ENCODE peak calls at places on chromosomes 7 and 10, in five cellular contexts. One of them, this sample, is unnamed.

GRCh38 chr7:78264105-78264504 is 465.5 kb downstream of the PHTF2 start:
- DNase-seq in neural progenitor cell: no peak
- DNase-seq in HCT116: no peak
- DNase-seq in SK-N-SH: no peak
- DNase-seq in PC-3: no peak
- DNase-seq in this sample: no peak

GRCh38 chr7:108234981-108235450 is 104.9 kb upstream of the LAMB4 start:
- DNase-seq in neural progenitor cell: no peak
- DNase-seq in HCT116: no peak
- DNase-seq in SK-N-SH: no peak
- DNase-seq in PC-3: no peak
- DNase-seq in this sample: no peak

GRCh38 chr7:72321081-72321480 is 91.1 kb downstream of the CALN1 start:
- DNase-seq in neural progenitor cell: no peak
- DNase-seq in HCT116: no peak
- DNase-seq in SK-N-SH: no peak
- DNase-seq in PC-3: no peak
- DNase-seq in this sample: no peak

GRCh38 chr10:129971381-129972144 is 7.5 kb upstream of the EBF3 start:
- DNase-seq in neural progenitor cell: peak; percentile 91
- DNase-seq in HCT116: no peak
- DNase-seq in SK-N-SH: peak; percentile 96
- DNase-seq in PC-3: peak; percentile 56
- DNase-seq in this sample: peak; percentile 86

GRCh38 chr10:69961864-69962745 is 90.5 kb upstream of the MACROH2A2 start:
- DNase-seq in neural progenitor cell: no peak
- DNase-seq in HCT116: no peak
- DNase-seq in SK-N-SH: peak; percentile 7
- DNase-seq in PC-3: no peak
- DNase-seq in this sample: no peak

GRCh38 chr7:78768859-78769258 is 684.6 kb downstream of the MAGI2 start:
- DNase-seq in neural progenitor cell: peak; percentile 47
- DNase-seq in HCT116: no peak
- DNase-seq in SK-N-SH: peak; percentile 16
- DNase-seq in PC-3: no peak
- DNase-seq in this sample: peak; percentile 6

GRCh38 chr10:62017141-62017870 is 115.8 kb downstream of the ARID5B start:
- DNase-seq in neural progenitor cell: no peak
- DNase-seq in HCT116: no peak
- DNase-seq in SK-N-SH: no peak
- DNase-seq in PC-3: no peak
- DNase-seq in this sample: no peak

GRCh38 chr10:43691503-43691902 is 42.8 kb upstream of the ZNF32 start:
- DNase-seq in neural progenitor cell: no peak
- DNase-seq in HCT116: no peak
- DNase-seq in SK-N-SH: no peak
- DNase-seq in PC-3: peak; percentile 26
- DNase-seq in this sample: no peak

GRCh38 chr10:107865691-107866090 is 701.2 kb upstream of the SORCS1 start:
- DNase-seq in neural progenitor cell: no peak
- DNase-seq in HCT116: no peak
- DNase-seq in SK-N-SH: no peak
- DNase-seq in PC-3: no peak
- DNase-seq in this sample: no peak

GRCh38 chr10:34434119-34434594 is 380.9 kb downstream of the PARD3 start:
- DNase-seq in neural progenitor cell: no peak
- DNase-seq in HCT116: no peak
- DNase-seq in SK-N-SH: no peak
- DNase-seq in PC-3: no peak
- DNase-seq in this sample: peak; percentile 29

GRCh38 chr7:445020-445419 is 74.6 kb downstream of the PDGFA start:
- DNase-seq in neural progenitor cell: no peak
- DNase-seq in HCT116: no peak
- DNase-seq in SK-N-SH: no peak
- DNase-seq in PC-3: no peak
- DNase-seq in this sample: no peak

GRCh38 chr10:46248651-46249131 is 38.1 kb upstream of the ANTXRL start:
- DNase-seq in neural progenitor cell: no peak
- DNase-seq in HCT116: no peak
- DNase-seq in SK-N-SH: no peak
- DNase-seq in PC-3: no peak
- DNase-seq in this sample: no peak

GRCh38 chr10:43264324-43264986 is 2.4 kb downstream of the RASGEF1A start:
- DNase-seq in neural progenitor cell: no peak
- DNase-seq in HCT116: no peak
- DNase-seq in SK-N-SH: peak; percentile 48
- DNase-seq in PC-3: no peak
- DNase-seq in this sample: no peak

GRCh38 chr10:77504870-77505257 is 132.7 kb downstream of the KCNMA1 start:
- DNase-seq in neural progenitor cell: no peak
- DNase-seq in HCT116: peak; percentile 83
- DNase-seq in SK-N-SH: no peak
- DNase-seq in PC-3: peak; percentile 100
- DNase-seq in this sample: peak; percentile 71

GRCh38 chr7:438916-439315 is 80.7 kb downstream of the PDGFA start:
- DNase-seq in neural progenitor cell: no peak
- DNase-seq in HCT116: no peak
- DNase-seq in SK-N-SH: no peak
- DNase-seq in PC-3: no peak
- DNase-seq in this sample: no peak

GRCh38 chr7:154744226-154744860 is 258.6 kb downstream of the PAXIP1 start:
- DNase-seq in neural progenitor cell: peak; percentile 85
- DNase-seq in HCT116: no peak
- DNase-seq in SK-N-SH: peak; percentile 86
- DNase-seq in PC-3: peak; percentile 18
- DNase-seq in this sample: peak; percentile 51

GRCh38 chr7:124432009-124432578 is 333.5 kb downstream of the GPR37 start:
- DNase-seq in neural progenitor cell: no peak
- DNase-seq in HCT116: no peak
- DNase-seq in SK-N-SH: no peak
- DNase-seq in PC-3: no peak
- DNase-seq in this sample: no peak

GRCh38 chr7:30225863-30226361 is 58.5 kb upstream of the ZNRF2 start:
- DNase-seq in neural progenitor cell: no peak
- DNase-seq in HCT116: peak; percentile 31
- DNase-seq in SK-N-SH: peak; percentile 32
- DNase-seq in PC-3: peak; percentile 90
- DNase-seq in this sample: peak; percentile 60

GRCh38 chr7:5428470-5429252 is 5.0 kb upstream of the TNRC18 start:
- DNase-seq in neural progenitor cell: peak; percentile 50
- DNase-seq in HCT116: no peak
- DNase-seq in SK-N-SH: peak; percentile 62
- DNase-seq in PC-3: peak; percentile 65
- DNase-seq in this sample: peak; percentile 86

DNA sequence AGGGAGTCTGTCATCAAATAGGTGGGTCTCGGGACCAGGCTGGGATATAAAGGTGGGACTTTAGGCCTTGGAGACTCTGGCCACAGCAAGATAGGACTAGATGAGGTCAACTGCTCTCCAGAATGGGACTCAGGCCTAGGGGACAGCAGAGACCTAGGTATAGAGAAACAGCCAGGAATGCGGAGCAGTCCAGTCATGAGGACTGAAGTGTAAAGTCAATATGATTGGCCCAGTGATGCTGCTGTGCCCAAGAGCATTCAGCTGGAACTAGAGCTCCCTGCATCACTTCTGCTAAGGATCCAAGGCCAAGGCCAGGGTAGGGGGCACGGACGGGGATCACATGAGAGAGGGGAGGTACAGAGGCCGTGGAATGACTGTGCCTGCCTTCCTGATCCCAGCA is 238.0 kb downstream of the FRMD4A start:
- DNase-seq in neural progenitor cell: no peak
- DNase-seq in HCT116: no peak
- DNase-seq in SK-N-SH: no peak
- DNase-seq in PC-3: no peak
- DNase-seq in this sample: no peak
- TF ChIP-seq EZH2phosphoT487 in neural progenitor cell: no peak
- TF ChIP-seq EZH2phosphoT487 in HCT116: no peak
- TF ChIP-seq EZH2phosphoT487 in SK-N-SH: no peak
- TF ChIP-seq EZH2phosphoT487 in PC-3: no peak
- TF ChIP-seq EZH2phosphoT487 in this sample: no peak

GRCh38 chr7:27184342-27185012 is 555 bp downstream of the HOXA11 start:
- DNase-seq in neural progenitor cell: peak; percentile 48
- DNase-seq in HCT116: no peak
- DNase-seq in SK-N-SH: peak; percentile 71
- DNase-seq in PC-3: peak; percentile 50
- DNase-seq in this sample: no peak
- H3K4me3 ChIP-seq in neural progenitor cell: no peak overlapping the region
- H3K4me3 ChIP-seq in HCT116: peak overlapping the region; percentile 85
- H3K4me3 ChIP-seq in SK-N-SH: peak overlapping the region; percentile 37
- H3K4me3 ChIP-seq in PC-3: peak overlapping the region; percentile 91
- H3K4me3 ChIP-seq in this sample: peak overlapping the region; percentile 77

GRCh38 chr10:2477154-2477553 is 590.2 kb upstream of the PFKP start:
- DNase-seq in neural progenitor cell: peak; percentile 85
- DNase-seq in HCT116: no peak
- DNase-seq in SK-N-SH: peak; percentile 11
- DNase-seq in PC-3: no peak
- DNase-seq in this sample: no peak
- TF ChIP-seq EZH2phosphoT487 in neural progenitor cell: no peak
- TF ChIP-seq EZH2phosphoT487 in HCT116: no peak
- TF ChIP-seq EZH2phosphoT487 in SK-N-SH: no peak
- TF ChIP-seq EZH2phosphoT487 in PC-3: no peak
- TF ChIP-seq EZH2phosphoT487 in this sample: no peak

DNA sequence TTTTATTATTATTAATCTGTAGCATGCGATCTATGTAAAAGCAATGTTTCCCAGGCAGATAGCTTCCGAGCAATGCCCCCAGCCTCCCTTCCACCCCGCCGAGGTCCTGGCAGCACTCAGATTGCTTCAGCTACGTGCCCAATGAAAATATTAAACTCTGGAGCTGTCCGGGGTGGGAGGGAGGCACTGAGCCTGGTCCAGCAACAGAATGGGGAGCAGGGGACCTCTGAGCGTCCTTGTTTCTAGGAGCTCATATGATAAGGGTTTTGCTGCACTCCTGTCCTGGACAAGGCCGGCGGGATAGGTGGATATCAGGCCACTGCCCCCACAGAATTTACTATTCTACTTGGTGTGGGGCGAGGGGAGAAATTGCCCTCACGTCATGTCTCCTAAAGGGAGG is 44.5 kb upstream of the CDK1 start:
- DNase-seq in neural progenitor cell: no peak
- DNase-seq in HCT116: no peak
- DNase-seq in SK-N-SH: peak; percentile 23
- DNase-seq in PC-3: peak; percentile 54
- DNase-seq in this sample: no peak
- H3K4me3 ChIP-seq in neural progenitor cell: peak overlapping the region; percentile 80
- H3K4me3 ChIP-seq in HCT116: peak overlapping the region; percentile 73
- H3K4me3 ChIP-seq in SK-N-SH: peak overlapping the region; percentile 62
- H3K4me3 ChIP-seq in PC-3: peak overlapping the region; percentile 75
- H3K4me3 ChIP-seq in this sample: peak overlapping the region; percentile 77

GRCh38 chr10:50421026-50421719 is 169.9 kb upstream of the ASAH2 start:
- DNase-seq in neural progenitor cell: peak; percentile 56
- DNase-seq in HCT116: no peak
- DNase-seq in SK-N-SH: peak; percentile 44
- DNase-seq in PC-3: peak; percentile 91
- DNase-seq in this sample: peak; percentile 50

GRCh38 chr10:50423448-50423847 is 172.1 kb upstream of the ASAH2 start:
- DNase-seq in neural progenitor cell: no peak
- DNase-seq in HCT116: no peak
- DNase-seq in SK-N-SH: no peak
- DNase-seq in PC-3: no peak
- DNase-seq in this sample: no peak

GRCh38 chr10:50420166-50420565 is 168.8 kb upstream of the ASAH2 start:
- DNase-seq in neural progenitor cell: no peak
- DNase-seq in HCT116: no peak
- DNase-seq in SK-N-SH: no peak
- DNase-seq in PC-3: no peak
- DNase-seq in this sample: no peak

GRCh38 chr10:50419756-50420155 is 168.4 kb upstream of the ASAH2 start:
- DNase-seq in neural progenitor cell: no peak
- DNase-seq in HCT116: no peak
- DNase-seq in SK-N-SH: no peak
- DNase-seq in PC-3: no peak
- DNase-seq in this sample: no peak

DNA sequence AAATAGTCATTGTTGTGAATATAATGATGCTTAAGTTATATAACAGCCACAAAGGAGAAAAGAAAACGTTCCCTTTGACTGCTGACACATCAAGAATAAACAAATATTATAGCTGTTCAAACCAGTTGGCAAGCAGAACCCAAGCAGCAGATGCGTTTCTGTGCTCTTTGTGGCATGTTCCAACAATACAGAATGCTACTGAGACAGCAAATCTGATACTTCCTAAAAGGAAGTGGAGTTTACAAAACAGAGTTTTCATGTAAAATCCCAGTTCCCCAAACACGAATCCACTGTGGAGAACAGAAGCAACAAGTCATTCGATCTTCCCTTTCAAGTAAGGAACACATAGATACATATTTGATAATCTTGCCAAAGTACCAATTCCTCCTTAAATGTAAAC is 170.9 kb upstream of the ASAH2 start:
- DNase-seq in neural progenitor cell: no peak
- DNase-seq in HCT116: no peak
- DNase-seq in SK-N-SH: no peak
- DNase-seq in PC-3: peak; percentile 45
- DNase-seq in this sample: no peak
- TF ChIP-seq EZH2phosphoT487 in neural progenitor cell: no peak
- TF ChIP-seq EZH2phosphoT487 in HCT116: no peak
- TF ChIP-seq EZH2phosphoT487 in SK-N-SH: no peak
- TF ChIP-seq EZH2phosphoT487 in PC-3: no peak
- TF ChIP-seq EZH2phosphoT487 in this sample: no peak

DNA sequence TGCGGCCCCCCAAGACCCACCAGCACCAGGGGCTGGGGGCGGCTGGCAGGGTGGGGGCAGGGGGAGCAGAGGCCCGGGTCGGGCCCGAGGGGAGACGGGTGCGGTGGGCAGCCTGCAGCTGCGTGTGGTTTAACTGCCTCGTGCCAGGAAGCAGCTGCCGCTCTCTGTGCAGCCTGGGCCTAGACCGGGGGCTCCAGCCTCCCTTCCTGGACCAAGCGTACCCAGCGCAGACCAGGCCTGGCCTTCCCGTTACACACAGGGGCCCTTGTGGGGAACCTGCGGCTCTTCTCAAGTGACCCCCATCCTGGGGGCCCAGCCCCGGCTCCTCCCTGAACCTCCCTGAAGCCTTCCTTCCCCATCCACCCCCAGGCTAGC is 6.6 kb upstream of the INTS1 start:
- DNase-seq in neural progenitor cell: no peak
- DNase-seq in HCT116: no peak
- DNase-seq in SK-N-SH: no peak
- DNase-seq in PC-3: no peak
- DNase-seq in this sample: no peak
- H3K4me3 ChIP-seq in neural progenitor cell: no peak overlapping the region
- H3K4me3 ChIP-seq in HCT116: no peak overlapping the region
- H3K4me3 ChIP-seq in SK-N-SH: no peak overlapping the region
- H3K4me3 ChIP-seq in PC-3: no peak overlapping the region
- H3K4me3 ChIP-seq in this sample: no peak overlapping the region

GRCh38 chr7:122304996-122305421 is 459 bp upstream of the FEZF1 start:
- DNase-seq in neural progenitor cell: peak; percentile 60
- DNase-seq in HCT116: no peak
- DNase-seq in SK-N-SH: no peak
- DNase-seq in PC-3: no peak
- DNase-seq in this sample: no peak

GRCh38 chr7:122304604-122304975 is at the start of gene FEZF1:
- DNase-seq in neural progenitor cell: peak; percentile 96
- DNase-seq in HCT116: peak; percentile 53
- DNase-seq in SK-N-SH: no peak
- DNase-seq in PC-3: peak; percentile 57
- DNase-seq in this sample: peak; percentile 15

GRCh38 chr7:122302826-122303521 is 1.6 kb downstream of the FEZF1 start:
- DNase-seq in neural progenitor cell: no peak
- DNase-seq in HCT116: no peak
- DNase-seq in SK-N-SH: no peak
- DNase-seq in PC-3: no peak
- DNase-seq in this sample: no peak

GRCh38 chr7:122303522-122303970 is 1.0 kb downstream of the FEZF1 start:
- DNase-seq in neural progenitor cell: peak; percentile 37
- DNase-seq in HCT116: no peak
- DNase-seq in SK-N-SH: no peak
- DNase-seq in PC-3: no peak
- DNase-seq in this sample: no peak

GRCh38 chr7:122303971-122304603 is 463 bp downstream of the FEZF1 start:
- DNase-seq in neural progenitor cell: peak; percentile 89
- DNase-seq in HCT116: no peak
- DNase-seq in SK-N-SH: peak; percentile 39
- DNase-seq in PC-3: no peak
- DNase-seq in this sample: peak; percentile 12
- TF ChIP-seq EZH2phosphoT487 in neural progenitor cell: no peak
- TF ChIP-seq EZH2phosphoT487 in HCT116: no peak
- TF ChIP-seq EZH2phosphoT487 in SK-N-SH: peak; percentile 24
- TF ChIP-seq EZH2phosphoT487 in PC-3: no peak
- TF ChIP-seq EZH2phosphoT487 in this sample: peak; percentile 26